ENCODE peak calls at places on chromosomes 12 and 14, in four cellular contexts. G is frontal cortex, Y is IMR-90, D is Caki2. A is an unnamed sample.

GRCh38 chr12:116735951-116736599 is 1.8 kb downstream of the SPRING1 start:
- DNase-seq in G (no peak), Y (no peak), D (peak), A (no peak)

GRCh38 chr14:71165121-71165574 is 257.9 kb downstream of the PCNX1 start:
- DNase-seq in G (no peak), Y (peak), D (no peak), A (peak)

GRCh38 chr12:68591716-68592437 is 18.8 kb upstream of the RAP1B start:
- DNase-seq in G (no peak), Y (no peak), D (no peak), A (no peak)

GRCh38 chr14:47674546-47675238 is 713 bp downstream of the MDGA2 start:
- DNase-seq in G (peak), Y (no peak), D (no peak), A (peak)

GRCh38 chr12:11713202-11713601 is 63.7 kb downstream of the ETV6 start:
- DNase-seq in G (no peak), Y (no peak), D (no peak), A (no peak)

GRCh38 chr12:5789469-5789968 is 155.5 kb downstream of the ANO2 start:
- DNase-seq in G (no peak), Y (no peak), D (no peak), A (no peak)

GRCh38 chr14:23321572-23322547 is 603 bp downstream of the PABPN1 start:
- DNase-seq in G (peak), Y (peak), D (peak), A (peak)

GRCh38 chr12:21985155-21985554 is 43.9 kb upstream of the ABCC9 start:
- DNase-seq in G (no peak), Y (peak), D (no peak), A (no peak)

GRCh38 chr12:109737111-109737510 is 23.5 kb downstream of the FAM222A start:
- DNase-seq in G (no peak), Y (no peak), D (no peak), A (no peak)

GRCh38 chr14:93231129-93231979 is 24.3 kb downstream of the UBR7 start:
- DNase-seq in G (peak), Y (peak), D (no peak), A (peak)

GRCh38 chr12:110670161-110670701 is 18.7 kb downstream of the HVCN1 start:
- DNase-seq in G (no peak), Y (no peak), D (no peak), A (no peak)

GRCh38 chr14:84535491-84535890 is 994.5 kb upstream of the FLRT2 start:
- DNase-seq in G (no peak), Y (no peak), D (no peak), A (no peak)

GRCh38 chr14:81681466-81681865 is 147.8 kb upstream of the SEL1L start:
- DNase-seq in G (no peak), Y (no peak), D (no peak), A (no peak)

GRCh38 chr12:68119250-68119649 is 40.3 kb downstream of the IFNG start:
- DNase-seq in G (no peak), Y (no peak), D (no peak), A (no peak)

GRCh38 chr12:3727877-3728632 is 24.9 kb downstream of the CRACR2A start:
- DNase-seq in G (no peak), Y (peak), D (no peak), A (peak)

GRCh38 chr14:65501328-65501727 is 88.8 kb downstream of the FUT8 start:
- DNase-seq in G (no peak), Y (no peak), D (no peak), A (no peak)

GRCh38 chr14:35539969-35540368 is 6.0 kb downstream of the INSM2 start:
- DNase-seq in G (no peak), Y (no peak), D (no peak), A (no peak)

GRCh38 chr12:19515179-19515578 is 75.9 kb downstream of the AEBP2 start:
- DNase-seq in G (no peak), Y (no peak), D (peak), A (peak)

GRCh38 chr12:6821271-6821673 is 349 bp upstream of the GPR162 start:
- DNase-seq in G (peak), Y (peak), D (peak), A (peak)

GRCh38 chr14:77069551-77069950 is 28.5 kb upstream of the CIPC start:
- DNase-seq in G (no peak), Y (no peak), D (no peak), A (no peak)

GRCh38 chr14:35480119-35480769 is 53.7 kb upstream of the INSM2 start:
- DNase-seq in G (no peak), Y (peak), D (no peak), A (peak)

GRCh38 chr12:19925881-19926665 is 442.3 kb upstream of the PDE3A start:
- DNase-seq in G (no peak), Y (no peak), D (no peak), A (no peak)

GRCh38 chr12:124568431-124569374 is 1.3 kb upstream of the NCOR2 start:
- DNase-seq in G (peak), Y (peak), D (peak), A (peak)

GRCh38 chr12:43148711-43149110 is 403.3 kb downstream of the ADAMTS20 start:
- DNase-seq in G (no peak), Y (no peak), D (no peak), A (no peak)

GRCh38 chr12:64169999-64170398 is 52.1 kb downstream of the KICS2 start:
- DNase-seq in G (no peak), Y (no peak), D (no peak), A (no peak)

GRCh38 chr12:63163542-63163941 is 12.5 kb upstream of the AVPR1A start:
- DNase-seq in G (no peak), Y (no peak), D (no peak), A (no peak)

GRCh38 chr12:131067993-131068942 is 114.6 kb downstream of the ADGRD1 start:
- DNase-seq in G (no peak), Y (no peak), D (no peak), A (no peak)

GRCh38 chr12:102172436-102172835 is 25.2 kb downstream of the PMCH start:
- DNase-seq in G (no peak), Y (peak), D (no peak), A (peak)